ENCODE peak calls at places on chromosomes 11 and 22, in seven cellular contexts. H, F, R, U, J, S and X are unnamed samples.

GRCh38 chr22:45905924-45906865 is 70.8 kb downstream of the WNT7B start:
- DNase-seq in H (no peak), F (no peak), R (no peak), U (no peak), J (no peak), S (no peak), X (no peak)

GRCh38 chr11:65224939-65225283 is 36.9 kb upstream of the POLA2 start:
- DNase-seq in H (no peak), F (peak), R (no peak), U (no peak), J (no peak), S (no peak), X (no peak)

GRCh38 chr11:106608677-106609076 is 409.6 kb downstream of the GUCY1A2 start:
- DNase-seq in H (no peak), F (no peak), R (no peak), U (no peak), J (no peak), S (no peak), X (no peak)

GRCh38 chr11:117375960-117376359 is 48.3 kb downstream of the CEP164 start:
- DNase-seq in H (no peak), F (no peak), R (no peak), U (no peak), J (no peak), S (no peak), X (no peak)

GRCh38 chr22:28909375-28909774 is 26.0 kb downstream of the ZNRF3 start:
- DNase-seq in H (peak), F (peak), R (no peak), U (no peak), J (no peak), S (no peak), X (no peak)

GRCh38 chr11:122797651-122798050 is 40.6 kb upstream of the CRTAM start:
- DNase-seq in H (no peak), F (no peak), R (no peak), U (no peak), J (no peak), S (no peak), X (no peak)

GRCh38 chr11:84847842-84848241 is 779.3 kb downstream of the DLG2 start:
- DNase-seq in H (no peak), F (no peak), R (no peak), U (no peak), J (no peak), S (no peak), X (no peak)

GRCh38 chr11:43376065-43376464 is 17.3 kb downstream of the TTC17 start:
- DNase-seq in H (no peak), F (no peak), R (no peak), U (no peak), J (no peak), S (no peak), X (no peak)

GRCh38 chr11:109697140-109697843 is 275.3 kb downstream of the C11orf87 start:
- DNase-seq in H (no peak), F (peak), R (peak), U (peak), J (peak), S (peak), X (peak)

GRCh38 chr11:48107188-48107704 is 109.4 kb upstream of the OR4B1 start:
- DNase-seq in H (peak), F (no peak), R (no peak), U (peak), J (no peak), S (no peak), X (no peak)

GRCh38 chr22:39205344-39206021 is 39.3 kb downstream of the PDGFB start:
- DNase-seq in H (no peak), F (peak), R (no peak), U (peak), J (no peak), S (peak), X (no peak)

GRCh38 chr22:26579331-26579886 is 10.5 kb downstream of the TPST2 start:
- DNase-seq in H (peak), F (no peak), R (no peak), U (peak), J (no peak), S (no peak), X (peak)

GRCh38 chr11:114171257-114172054 is 111.9 kb downstream of the ZBTB16 start:
- DNase-seq in H (no peak), F (no peak), R (no peak), U (no peak), J (no peak), S (peak), X (no peak)

DNA sequence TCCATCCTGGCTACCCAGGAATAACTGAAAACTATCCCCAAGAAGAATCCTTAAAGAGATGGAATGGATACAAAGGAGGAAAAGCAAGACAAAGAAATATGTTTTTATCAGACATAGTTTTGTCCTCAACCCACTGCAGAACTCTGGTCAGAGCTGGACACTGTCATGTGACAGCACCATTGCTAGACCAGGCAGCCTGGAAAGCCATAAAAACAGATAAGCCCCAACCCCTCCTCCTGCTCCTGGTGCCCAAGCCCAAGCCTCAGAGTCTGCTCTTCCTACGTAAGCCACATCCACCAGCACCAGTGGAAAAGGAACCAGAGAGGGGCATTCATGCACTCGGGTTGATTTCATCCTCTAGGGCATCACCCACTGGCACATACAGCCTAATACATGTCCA is 116.9 kb downstream of the TRIM29 start:
- DNase-seq in H (no peak), F (no peak), R (peak), U (no peak), J (no peak), S (no peak), X (no peak)
- TF ChIP-seq POLR2AphosphoS5 in H (no peak), F (no peak), R (no peak), U (no peak), J (no peak), S (no peak), X (no peak)

GRCh38 chr11:108069947-108070346 is 51.4 kb upstream of the ACAT1 start:
- DNase-seq in H (peak), F (no peak), R (no peak), U (no peak), J (no peak), S (no peak), X (no peak)
- TF ChIP-seq TAF1 in H (no peak), F (no peak), R (no peak), U (no peak), J (no peak), S (no peak), X (no peak)

GRCh38 chr11:9717040-9717357 is 53.1 kb downstream of the SWAP70 start:
- DNase-seq in H (no peak), F (no peak), R (no peak), U (no peak), J (no peak), S (no peak), X (no peak)
- TF ChIP-seq POLR2AphosphoS5 in H (no peak), F (no peak), R (no peak), U (no peak), J (no peak), S (no peak), X (no peak)

DNA sequence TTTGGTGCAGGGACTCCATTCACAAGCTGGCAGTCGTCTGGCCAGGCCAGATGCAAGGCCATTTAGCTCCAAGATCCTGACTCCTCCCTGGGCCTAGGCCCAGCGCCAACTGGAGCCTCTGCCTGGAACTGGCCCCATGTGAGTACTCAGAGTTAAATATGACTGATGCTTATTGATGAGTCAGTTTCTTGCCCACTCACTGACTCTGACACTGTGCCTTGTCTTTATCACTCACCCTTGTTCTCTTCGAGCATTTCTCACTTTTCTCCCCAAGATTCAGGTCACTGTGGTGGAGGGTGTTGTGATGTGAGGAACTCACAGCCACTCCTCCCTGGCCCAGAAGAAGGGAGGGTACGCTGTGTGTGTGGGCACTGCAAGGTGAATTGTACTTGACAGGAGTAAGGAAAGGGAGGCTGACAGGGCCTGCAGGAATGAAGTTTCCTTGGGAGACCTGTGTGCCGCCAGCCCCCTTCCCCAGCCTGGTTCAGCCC is 23.2 kb upstream of the ST3GAL4 start:
- DNase-seq in H (no peak), F (no peak), R (peak), U (no peak), J (no peak), S (no peak), X (no peak)
- TF ChIP-seq TAF1 in H (no peak), F (no peak), R (no peak), U (no peak), J (no peak), S (no peak), X (no peak)

GRCh38 chr22:41780714-41781507 is 19.6 kb upstream of the CCDC134 start:
- DNase-seq in H (peak), F (peak), R (no peak), U (peak), J (no peak), S (peak), X (peak)
- TF ChIP-seq POLR2AphosphoS5 in H (peak), F (no peak), R (no peak), U (peak), J (no peak), S (no peak), X (peak)

GRCh38 chr11:16942917-16943316 is 71.3 kb downstream of the PLEKHA7 start:
- DNase-seq in H (no peak), F (no peak), R (no peak), U (no peak), J (no peak), S (no peak), X (no peak)

GRCh38 chr11:16941935-16942334 is 72.3 kb downstream of the PLEKHA7 start:
- DNase-seq in H (no peak), F (no peak), R (no peak), U (no peak), J (no peak), S (no peak), X (no peak)

GRCh38 chr11:16946477-16947282 is 67.5 kb downstream of the PLEKHA7 start:
- DNase-seq in H (peak), F (no peak), R (no peak), U (no peak), J (no peak), S (no peak), X (no peak)

GRCh38 chr11:16942342-16942741 is 71.9 kb downstream of the PLEKHA7 start:
- DNase-seq in H (no peak), F (no peak), R (no peak), U (no peak), J (no peak), S (no peak), X (no peak)

DNA sequence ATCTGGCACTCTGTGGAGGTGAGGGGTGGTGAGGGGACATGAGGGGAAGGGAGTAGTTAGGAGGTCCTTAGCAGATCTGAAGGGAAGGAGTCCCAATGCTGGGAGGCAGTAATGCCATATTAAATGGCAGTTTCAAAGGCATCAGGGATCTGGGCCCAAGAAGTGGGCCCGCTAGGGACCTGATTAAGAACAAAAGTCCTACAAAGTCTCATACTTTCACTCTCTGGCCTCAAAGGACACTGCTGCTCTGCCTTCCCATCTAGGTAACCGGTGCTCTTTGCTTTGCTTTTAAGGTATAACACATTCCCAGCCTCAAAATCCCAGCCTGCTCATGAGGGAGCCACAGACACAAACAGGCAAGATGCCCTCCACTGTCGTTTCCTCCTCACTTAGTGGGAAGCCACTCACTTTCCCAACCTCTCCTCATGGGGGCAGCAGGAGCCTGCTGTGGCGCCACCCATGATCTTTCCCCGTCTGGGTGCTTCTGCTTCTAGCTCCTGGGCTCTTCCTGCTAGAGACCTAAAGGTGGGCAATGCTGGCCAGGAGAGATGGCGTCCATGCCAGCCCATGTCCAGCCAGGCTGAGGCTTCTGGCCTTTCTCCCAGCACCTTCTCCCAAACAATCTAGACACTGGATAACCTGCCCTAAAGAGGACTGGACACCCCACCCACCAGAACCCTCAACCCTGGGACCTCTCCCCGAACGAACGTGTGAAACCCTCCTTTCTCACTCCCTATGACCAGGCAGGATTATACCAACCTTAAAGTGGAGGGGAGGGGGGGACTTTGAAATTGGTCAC is 68.3 kb downstream of the PLEKHA7 start:
- DNase-seq in H (peak), F (peak), R (peak), U (peak), J (no peak), S (peak), X (peak)
- TF ChIP-seq TAF1 in H (peak), F (no peak), R (no peak), U (no peak), J (no peak), S (no peak), X (no peak)

GRCh38 chr22:20181194-20181931 is 30.5 kb upstream of the CCDC188 start:
- DNase-seq in H (no peak), F (no peak), R (no peak), U (no peak), J (no peak), S (no peak), X (no peak)

GRCh38 chr22:20180640-20181039 is 29.8 kb upstream of the CCDC188 start:
- DNase-seq in H (no peak), F (no peak), R (no peak), U (no peak), J (no peak), S (no peak), X (no peak)

GRCh38 chr22:20178922-20179227 is 28.0 kb upstream of the CCDC188 start:
- DNase-seq in H (no peak), F (no peak), R (no peak), U (no peak), J (no peak), S (no peak), X (no peak)

GRCh38 chr22:20179455-20180244 is 28.8 kb upstream of the CCDC188 start:
- DNase-seq in H (no peak), F (no peak), R (no peak), U (no peak), J (no peak), S (no peak), X (no peak)

DNA sequence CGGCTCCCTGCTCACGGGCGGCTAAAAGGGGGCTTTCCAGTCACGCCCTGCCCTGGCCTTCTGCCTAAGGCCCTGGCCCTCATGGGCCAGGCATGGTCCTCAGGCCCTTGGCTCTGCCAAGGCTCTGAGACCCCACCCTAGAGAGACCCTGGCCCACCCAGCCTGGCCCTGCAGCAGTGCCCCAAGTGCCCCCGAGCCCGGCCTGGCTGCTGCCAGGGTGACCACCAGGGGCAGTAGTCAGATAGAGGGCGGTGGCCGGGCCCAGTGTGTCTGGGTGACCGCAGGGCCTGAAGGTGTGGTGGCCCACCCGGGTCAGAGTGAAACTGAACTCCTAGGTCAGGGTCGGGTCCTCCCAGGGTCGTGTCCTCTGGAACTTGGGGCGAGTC is 29.4 kb upstream of the CCDC188 start:
- DNase-seq in H (no peak), F (no peak), R (peak), U (no peak), J (no peak), S (no peak), X (no peak)
- TF ChIP-seq POLR2AphosphoS5 in H (no peak), F (no peak), R (no peak), U (no peak), J (no peak), S (no peak), X (no peak)

GRCh38 chr22:17717708-17718107 is 56.6 kb downstream of the BID start:
- DNase-seq in H (no peak), F (no peak), R (no peak), U (no peak), J (no peak), S (no peak), X (no peak)

GRCh38 chr22:17710023-17710422 is 64.2 kb downstream of the BID start:
- DNase-seq in H (no peak), F (no peak), R (no peak), U (no peak), J (no peak), S (no peak), X (no peak)

GRCh38 chr22:17707526-17707925 is 66.7 kb downstream of the BID start:
- DNase-seq in H (no peak), F (no peak), R (no peak), U (no peak), J (no peak), S (no peak), X (no peak)

GRCh38 chr22:17716529-17716928 is 57.7 kb downstream of the BID start:
- DNase-seq in H (no peak), F (no peak), R (no peak), U (no peak), J (no peak), S (no peak), X (no peak)

DNA sequence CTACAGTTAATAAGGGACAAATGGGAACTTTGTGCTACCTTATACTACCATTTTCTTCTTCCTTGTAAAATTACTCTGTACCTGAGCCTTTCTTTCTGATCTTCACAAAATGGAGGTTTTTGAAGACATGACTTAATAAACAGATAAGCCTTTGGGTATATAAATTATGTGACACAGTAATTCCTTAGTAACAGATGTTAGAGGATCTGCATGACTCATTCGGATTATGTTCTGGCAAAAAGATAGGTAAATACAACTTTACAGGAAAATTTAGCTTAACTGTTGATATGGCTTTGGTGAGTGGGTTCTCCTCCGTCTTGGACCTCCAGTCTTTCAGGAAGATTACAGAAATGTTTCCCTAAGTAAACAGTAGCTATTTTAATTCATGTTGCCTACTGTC is 61.8 kb downstream of the BID start:
- DNase-seq in H (no peak), F (no peak), R (no peak), U (no peak), J (no peak), S (no peak), X (no peak)
- TF ChIP-seq TAF1 in H (no peak), F (no peak), R (no peak), U (no peak), J (no peak), S (no peak), X (no peak)

DNA sequence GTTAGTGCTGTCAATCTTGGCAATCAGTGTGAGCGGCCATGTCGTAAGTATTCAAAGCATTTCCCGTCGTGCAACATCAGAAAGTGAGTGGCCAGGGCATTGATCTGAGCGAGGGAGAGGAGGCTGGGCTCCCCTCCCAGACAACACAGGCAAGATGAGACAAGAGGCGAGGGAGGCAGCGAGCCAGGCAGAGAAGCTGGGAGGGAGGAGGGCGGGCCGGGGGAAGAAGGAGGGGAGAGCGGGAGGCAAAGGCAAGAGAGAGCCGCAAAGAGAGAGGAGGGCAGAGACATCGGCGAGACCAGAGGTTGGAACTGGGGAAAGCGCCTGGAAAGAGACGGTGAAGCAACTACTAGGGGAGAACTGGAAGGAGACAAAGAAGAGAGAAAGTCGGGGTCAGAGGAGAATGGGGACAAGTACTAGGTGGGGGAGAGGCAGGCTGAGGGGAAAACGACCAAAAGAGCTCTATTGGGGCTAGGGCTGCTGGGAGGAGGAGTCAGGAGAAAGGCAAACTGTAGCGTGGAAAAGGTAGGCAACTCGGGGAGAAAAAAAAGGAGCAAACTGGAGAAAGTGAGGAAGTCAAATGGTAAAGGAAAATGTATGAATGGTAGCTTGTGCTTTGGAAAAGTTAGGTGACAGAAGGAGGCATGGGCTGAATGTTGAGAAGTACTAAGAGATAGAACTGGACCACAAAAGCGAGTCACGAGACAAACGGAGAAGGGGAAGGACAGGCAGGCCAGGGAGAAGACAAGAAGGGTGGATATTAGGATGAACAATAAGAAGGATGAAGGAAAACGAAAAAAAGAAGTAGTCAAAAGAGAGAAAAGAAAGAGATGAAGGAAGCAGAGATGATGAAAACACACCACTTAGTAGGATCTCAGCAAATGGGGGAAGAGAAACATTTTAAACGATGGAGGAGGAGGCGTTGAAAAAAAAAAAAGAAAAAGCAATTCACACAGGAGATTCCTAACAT is 130.5 kb upstream of the C11orf58 start:
- DNase-seq in H (no peak), F (peak), R (peak), U (no peak), J (no peak), S (no peak), X (no peak)
- TF ChIP-seq POLR2AphosphoS5 in H (no peak), F (peak), R (no peak), U (no peak), J (no peak), S (no peak), X (no peak)